ENCODE peak calls at places on chromosomes 13 and 19, in four cellular contexts. B is astrocyte of the cerebellum, L is adipocyte, I is amniotic stem cell. H is an unnamed sample.

GRCh38 chr19:53101518-53101917 is 1.7 kb downstream of the ZNF160 start:
- DNase-seq in B (no peak), L (peak), I (no peak), H (no peak)

GRCh38 chr13:46668302-46668720 is 115.3 kb downstream of the LRCH1 start:
- DNase-seq in B (peak), L (peak), I (peak), H (no peak)

GRCh38 chr13:44323754-44324153 is 49.9 kb upstream of the SERP2 start:
- DNase-seq in B (no peak), L (no peak), I (no peak), H (no peak)

GRCh38 chr13:109667754-109668360 is 118.5 kb downstream of the IRS2 start:
- DNase-seq in B (no peak), L (no peak), I (no peak), H (no peak)

GRCh38 chr13:31962661-31963345 is 68.8 kb upstream of the FRY start:
- DNase-seq in B (no peak), L (no peak), I (no peak), H (no peak)

GRCh38 chr19:1837625-1838105 is 10.6 kb downstream of the REXO1 start:
- DNase-seq in B (no peak), L (peak), I (no peak), H (peak)

GRCh38 chr19:14603990-14604387 is 21.1 kb downstream of the CLEC17A start:
- DNase-seq in B (no peak), L (no peak), I (no peak), H (no peak)

GRCh38 chr13:34247596-34247995 is 429.6 kb downstream of the RFC3 start:
- DNase-seq in B (no peak), L (no peak), I (no peak), H (no peak)

GRCh38 chr13:32752997-32753606 is 166.8 kb downstream of the PDS5B start:
- DNase-seq in B (no peak), L (no peak), I (no peak), H (no peak)

GRCh38 chr19:16288544-16288943 is 36.1 kb upstream of the KLF2 start:
- DNase-seq in B (no peak), L (no peak), I (no peak), H (no peak)

GRCh38 chr13:102800145-102801041 is 1.5 kb downstream of the BIVM start:
- DNase-seq in B (peak), L (peak), I (peak), H (peak)

GRCh38 chr13:68261105-68261504 is 1031.0 kb upstream of the PCDH9 start:
- DNase-seq in B (no peak), L (no peak), I (no peak), H (no peak)

GRCh38 chr13:40963927-40964326 is 55.2 kb downstream of the ELF1 start:
- DNase-seq in B (no peak), L (no peak), I (no peak), H (no peak)

GRCh38 chr19:17079710-17080440 is 4.3 kb downstream of the MYO9B start:
- DNase-seq in B (peak), L (peak), I (peak), H (peak)

GRCh38 chr13:27924529-27925141 is 4.8 kb downstream of the PDX1 start:
- DNase-seq in B (no peak), L (no peak), I (no peak), H (no peak)

GRCh38 chr13:73608157-73608516 is 526.1 kb downstream of the KLF12 start:
- DNase-seq in B (no peak), L (no peak), I (no peak), H (no peak)

GRCh38 chr19:35174226-35174625 is 19.7 kb downstream of the FXYD5 start:
- DNase-seq in B (no peak), L (no peak), I (no peak), H (no peak)

GRCh38 chr19:57302020-57302465 is 18.2 kb upstream of the ZNF543 start:
- DNase-seq in B (peak), L (peak), I (peak), H (no peak)

GRCh38 chr13:78160793-78161192 is 242.2 kb upstream of the EDNRB start:
- DNase-seq in B (peak), L (peak), I (peak), H (no peak)

GRCh38 chr19:41228486-41228885 is 9.5 kb downstream of the AXL start:
- DNase-seq in B (no peak), L (no peak), I (no peak), H (no peak)

GRCh38 chr13:65540064-65540635 is 1690.0 kb downstream of the PCDH9 start:
- DNase-seq in B (no peak), L (peak), I (peak), H (no peak)

GRCh38 chr13:48731957-48732569 is 78.3 kb downstream of the CYSLTR2 start:
- DNase-seq in B (no peak), L (no peak), I (no peak), H (peak)

GRCh38 chr13:108929532-108929931 is 300.1 kb downstream of the MYO16 start:
- DNase-seq in B (no peak), L (peak), I (no peak), H (no peak)

GRCh38 chr13:89363144-89363543 is 1692.0 kb downstream of the SLITRK5 start:
- DNase-seq in B (no peak), L (no peak), I (no peak), H (no peak)

GRCh38 chr13:85284349-85284748 is 514.9 kb downstream of the SLITRK6 start:
- DNase-seq in B (no peak), L (no peak), I (no peak), H (no peak)

GRCh38 chr13:44403720-44404063 is 30.1 kb downstream of the SERP2 start:
- DNase-seq in B (peak), L (no peak), I (no peak), H (no peak)

GRCh38 chr19:29622191-29623070 is 16.3 kb downstream of the POP4 start:
- DNase-seq in B (no peak), L (peak), I (no peak), H (no peak)

GRCh38 chr13:112775791-112776279 is 86.0 kb downstream of the ATP11A start:
- DNase-seq in B (no peak), L (no peak), I (no peak), H (no peak)

GRCh38 chr19:44371815-44372480 is 15.5 kb upstream of the ZNF112 start:
- DNase-seq in B (no peak), L (no peak), I (no peak), H (no peak)

GRCh38 chr19:47723573-47723923 is 10.3 kb downstream of the EHD2 start:
- DNase-seq in B (no peak), L (peak), I (peak), H (no peak)

GRCh38 chr13:104487006-104487405 is 1420.8 kb upstream of the SLC10A2 start:
- DNase-seq in B (no peak), L (no peak), I (no peak), H (no peak)

GRCh38 chr19:52492201-52492960 is 35.1 kb upstream of the ZNF808 start:
- DNase-seq in B (no peak), L (no peak), I (no peak), H (no peak)

GRCh38 chr13:50451609-50452008 is 391.9 kb downstream of the DLEU7 start:
- DNase-seq in B (no peak), L (no peak), I (no peak), H (no peak)

GRCh38 chr19:45716314-45717130 is 14.2 kb downstream of the FBXO46 start:
- DNase-seq in B (no peak), L (peak), I (no peak), H (no peak)

GRCh38 chr13:59776924-59777690 is 386.6 kb downstream of the DIAPH3 start:
- DNase-seq in B (peak), L (peak), I (peak), H (no peak)

GRCh38 chr13:107642841-107643240 is 572.5 kb downstream of the LIG4 start:
- DNase-seq in B (no peak), L (no peak), I (no peak), H (no peak)

GRCh38 chr19:13153627-13154240 is 3.5 kb downstream of the IER2 start:
- DNase-seq in B (no peak), L (peak), I (no peak), H (no peak)

GRCh38 chr19:1251503-1252220 is 3.3 kb downstream of the MIDN start:
- DNase-seq in B (no peak), L (no peak), I (no peak), H (peak)